ENCODE peak calls at places on chromosomes 12 and 14, in four cellular contexts. T is progenitor cell of endocrine pancreas; C is ovary; N is activated CD8-positive, alpha-beta T cell treated with anti-CD3 and anti-CD28 coated beads for 36 hours. O is an unnamed sample.

GRCh38 chr14:31920003-31920402 is 157.1 kb upstream of the ARHGAP5 start:
- DNase-seq in C (no peak), T (no peak), N (no peak), O (no peak)

GRCh38 chr14:99637624-99638023 is 7.3 kb upstream of the HHIPL1 start:
- DNase-seq in T (no peak), N (no peak), C (no peak), O (no peak)

GRCh38 chr14:21024668-21025373 is at the start of gene NDRG2:
- DNase-seq in C (peak; percentile 88), T (peak; percentile 85), N (peak; percentile 73), O (peak; percentile 94)

GRCh38 chr12:106127289-106128126 is 11.2 kb downstream of the NUAK1 start:
- DNase-seq in C (no peak), T (no peak), N (no peak), O (no peak)

GRCh38 chr14:20400965-20401593 is 12.2 kb downstream of the TEP1 start:
- DNase-seq in C (no peak), N (peak; percentile 28), T (no peak), O (no peak)

GRCh38 chr12:26113853-26114719 is 10.8 kb downstream of the BHLHE41 start:
- DNase-seq in T (peak; percentile 93), C (peak; percentile 98), N (peak; percentile 78), O (peak; percentile 86)

GRCh38 chr12:34249271-34249670 is 227.0 kb downstream of the ALG10 start:
- DNase-seq in N (no peak), T (no peak), C (no peak), O (no peak)

GRCh38 chr12:62865090-62865489 is 69.9 kb downstream of the PPM1H start:
- DNase-seq in T (no peak), N (no peak), C (no peak), O (no peak)

GRCh38 chr14:91317381-91318313 is 73.1 kb upstream of the GPR68 start:
- DNase-seq in T (no peak), N (peak; percentile 97), C (peak; percentile 70), O (no peak)

GRCh38 chr14:103290961-103291360 is 43.1 kb upstream of the EIF5 start:
- DNase-seq in C (no peak), T (no peak), N (no peak), O (no peak)

GRCh38 chr14:76320486-76320885 is 55.5 kb upstream of the ESRRB start:
- DNase-seq in N (no peak), T (no peak), C (no peak), O (no peak)

GRCh38 chr12:54185919-54186318 is 2.9 kb downstream of the SMUG1 start:
- DNase-seq in C (no peak), T (no peak), N (no peak), O (no peak)

GRCh38 chr14:99768381-99768780 is 24.8 kb upstream of the EML1 start:
- DNase-seq in N (no peak), T (no peak), C (no peak), O (no peak)

GRCh38 chr14:54864526-54864925 is 38.1 kb downstream of the GCH1 start:
- DNase-seq in T (no peak), C (no peak), N (no peak), O (no peak)

GRCh38 chr12:89405626-89406342 is 53.5 kb upstream of the DUSP6 start:
- DNase-seq in T (no peak), N (no peak), C (no peak), O (no peak)

GRCh38 chr14:50425105-50425504 is 28.4 kb upstream of the CDKL1 start:
- DNase-seq in T (no peak), N (no peak), C (no peak), O (no peak)

GRCh38 chr12:39205969-39206368 is 237.0 kb downstream of the KIF21A start:
- DNase-seq in N (no peak), T (no peak), C (no peak), O (no peak)

GRCh38 chr14:89435527-89436273 is 18.7 kb upstream of the FOXN3 start:
- DNase-seq in T (no peak), C (no peak), N (no peak), O (no peak)

GRCh38 chr12:104410786-104411185 is 46.0 kb upstream of the CHST11 start:
- DNase-seq in T (no peak), N (no peak), C (no peak), O (no peak)

GRCh38 chr14:93319958-93320357 is 12.9 kb downstream of the BTBD7 start:
- DNase-seq in T (no peak), C (no peak), N (no peak), O (no peak)

GRCh38 chr14:74856366-74856765 is 19.6 kb downstream of the PROX2 start:
- DNase-seq in N (no peak), T (no peak), C (no peak), O (no peak)

GRCh38 chr14:84409435-84409834 is 1120.5 kb upstream of the FLRT2 start:
- DNase-seq in C (no peak), N (no peak), T (no peak), O (no peak)

GRCh38 chr12:116484807-116485206 is 74.4 kb upstream of the MAP1LC3B2 start:
- DNase-seq in C (peak; percentile 45), N (no peak), T (no peak), O (no peak)

GRCh38 chr12:121296618-121297476 is at the start of gene CAMKK2:
- DNase-seq in T (peak; percentile 73), C (peak; percentile 89), N (peak; percentile 85), O (peak; percentile 87)

GRCh38 chr12:82964446-82964845 is 277.7 kb downstream of the TMTC2 start:
- DNase-seq in T (no peak), N (no peak), C (no peak), O (no peak)

GRCh38 chr12:5514545-5514944 is 82.6 kb downstream of the NTF3 start:
- DNase-seq in C (no peak), T (peak; percentile 3), N (no peak), O (no peak)

GRCh38 chr14:103699901-103700752 is 15.1 kb downstream of the XRCC3 start:
- DNase-seq in C (no peak), N (no peak), T (no peak), O (no peak)

GRCh38 chr12:132151766-132152410 is 7.6 kb downstream of the NOC4L start:
- DNase-seq in N (no peak), C (no peak), T (no peak), O (peak; percentile 5)

GRCh38 chr14:50920482-50921225 is 23.6 kb downstream of the PYGL start:
- DNase-seq in N (no peak), C (no peak), T (no peak), O (peak; percentile 16)

GRCh38 chr14:28751467-28752058 is 15.0 kb upstream of the FOXG1 start:
- DNase-seq in N (peak; percentile 40), C (no peak), T (peak; percentile 32), O (peak; percentile 62)

DNA sequence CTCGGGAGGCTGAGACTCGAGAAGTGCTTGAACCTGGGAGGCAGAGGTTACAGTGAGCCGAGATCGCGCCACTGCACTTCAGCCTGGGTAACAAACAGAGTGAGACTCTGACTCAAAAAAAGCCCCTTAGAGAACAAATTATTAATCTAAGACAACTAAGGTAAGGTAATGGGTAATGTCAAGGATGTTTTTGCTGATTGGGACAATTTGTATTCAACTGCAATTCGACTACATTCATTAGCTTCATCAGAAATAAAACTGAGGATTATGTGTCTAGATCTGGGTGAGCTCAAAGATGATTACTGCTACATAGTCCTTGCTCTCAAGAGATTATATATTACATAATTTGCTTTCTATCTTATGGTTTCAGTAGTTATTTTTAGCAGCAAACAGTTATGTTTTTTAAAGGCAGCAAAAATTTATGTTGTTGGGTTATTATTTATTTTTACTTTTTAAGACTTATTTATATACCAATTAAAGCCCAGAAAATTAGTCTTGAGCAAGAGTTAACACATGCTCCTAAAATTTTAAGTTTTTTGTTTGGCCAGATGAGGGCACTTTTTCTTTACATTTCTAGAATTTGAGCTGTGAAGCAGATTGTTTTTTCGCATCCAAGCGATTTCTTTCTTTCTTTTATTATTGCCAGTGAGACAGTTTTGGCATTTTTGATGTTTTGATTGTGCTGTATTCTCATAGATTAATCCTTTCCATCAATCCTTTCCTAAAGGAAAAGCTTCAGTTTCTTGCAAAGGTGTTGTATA is 52.3 kb downstream of the PLEKHA5 start:
- DNase-seq in T (no peak), C (no peak), N (no peak), O (no peak)
- TF ChIP-seq CTCF in T (peak; percentile 14), C (no peak), N (peak; percentile 9), O (no peak)

DNA sequence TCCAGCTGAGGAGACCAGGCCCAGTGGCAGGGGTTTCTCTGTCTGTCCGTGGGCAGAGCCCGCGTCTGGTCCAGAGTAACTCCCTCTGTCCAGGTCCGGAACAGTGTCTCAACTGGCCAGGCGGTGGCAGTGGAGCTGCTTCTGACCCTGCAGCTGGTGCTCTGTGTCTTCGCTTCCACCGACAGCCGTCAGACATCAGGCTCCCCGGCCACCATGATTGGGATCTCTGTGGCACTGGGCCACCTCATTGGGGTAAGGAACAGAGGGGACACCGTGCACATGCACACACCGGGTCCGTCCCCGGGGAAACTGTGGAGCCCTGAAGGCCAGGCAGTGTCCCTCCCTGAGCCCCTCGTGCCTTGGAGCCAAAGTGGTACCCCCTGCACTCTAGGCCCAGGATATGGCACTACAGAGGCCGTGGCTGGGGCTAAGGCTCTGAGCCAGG is 1.5 kb downstream of the AQP6 start:
- DNase-seq in N (no peak), T (no peak), C (peak; percentile 58), O (peak; percentile 58)
- TF ChIP-seq CTCF in N (no peak), T (peak; percentile 53), C (peak; percentile 29), O (no peak)

GRCh38 chr12:108237272-108237671 is 101.8 kb downstream of the CMKLR1 start:
- DNase-seq in C (no peak), T (no peak), N (no peak), O (no peak)
- TF ChIP-seq CTCF in C (no peak), T (peak; percentile 39), N (no peak), O (peak; percentile 24)

DNA sequence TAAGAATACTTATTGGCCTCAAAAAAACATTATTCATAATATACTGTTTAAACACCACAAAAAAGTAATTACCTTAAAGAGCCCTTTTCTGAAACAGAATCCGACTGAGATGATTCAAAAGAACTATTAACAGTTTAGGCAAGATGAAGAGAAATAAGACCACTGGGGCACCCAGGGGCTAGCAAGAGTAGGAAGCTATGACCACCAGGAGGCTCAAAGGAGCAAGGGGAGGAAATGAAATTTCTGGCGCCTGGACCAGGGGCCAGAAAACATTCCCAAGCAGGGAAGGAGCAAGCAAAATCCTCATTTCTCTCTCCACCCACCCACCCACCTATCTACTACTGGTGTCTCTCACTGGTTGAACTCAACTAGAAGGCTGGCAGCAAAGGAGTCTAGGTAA is 6.3 kb upstream of the DCAF4 start:
- DNase-seq in T (no peak), C (no peak), N (no peak), O (no peak)
- TF ChIP-seq CTCF in T (no peak), C (no peak), N (no peak), O (no peak)

DNA sequence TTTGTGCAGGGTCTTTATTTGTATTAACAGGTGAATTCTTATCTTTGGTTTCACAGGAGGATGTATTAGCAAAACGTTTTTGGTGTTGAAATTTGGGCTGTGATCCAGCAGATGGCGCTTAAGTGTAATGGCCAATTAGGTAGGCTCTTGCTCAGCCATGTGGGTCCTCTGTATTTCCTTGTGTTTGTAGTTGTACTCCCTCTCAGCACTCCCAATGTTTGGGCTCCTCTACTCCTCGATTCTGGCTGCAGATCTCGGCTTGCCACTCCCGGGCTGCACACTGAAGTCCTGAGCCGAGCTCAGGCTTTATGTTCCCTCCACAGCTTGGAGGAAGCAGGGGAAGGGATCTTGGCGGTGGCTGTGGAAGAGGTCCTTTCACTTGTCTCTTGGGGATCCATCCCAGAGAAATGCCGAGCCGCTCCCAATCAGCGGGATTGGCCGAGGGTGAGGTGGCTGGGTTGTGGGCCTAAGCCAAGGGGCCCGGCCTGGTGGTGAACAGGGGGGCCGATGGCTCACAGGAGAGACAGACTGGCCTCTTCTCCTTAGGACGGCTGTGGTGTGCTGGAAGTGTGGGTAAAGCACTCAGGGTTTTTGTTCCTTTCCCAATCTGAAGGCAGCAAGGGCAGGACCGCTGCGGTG is 133.7 kb downstream of the AEBP2 start:
- DNase-seq in N (peak; percentile 67), T (no peak), C (no peak), O (peak; percentile 23)
- TF ChIP-seq CTCF in N (peak; percentile 66), T (peak; percentile 50), C (no peak), O (peak; percentile 46)

O was measured in nephron progenitor cell.